ENCODE peak calls at places on chromosomes 3 and 15, in nine cellular contexts. One of them, this sample, is unnamed.

GRCh38 chr3:69201658-69202057 is 79.3 kb upstream of the LMOD3 start:
- DNase-seq in globus pallidus: no peak
- DNase-seq in substantia nigra: no peak
- DNase-seq in NCI-H460: no peak
- DNase-seq in GM12865: no peak
- DNase-seq in activated CD4-positive, alpha-beta T cell treated with anti-CD3 and anti-CD28 coated beads, Interleukin-2, amount 50 U/mL, for 24 hours: no peak
- DNase-seq in anterior cingulate cortex: no peak
- DNase-seq in H7: no peak
- DNase-seq in ascending aorta: no peak
- DNase-seq in this sample: peak

GRCh38 chr15:40893019-40893723 is 1.1 kb upstream of the VPS18 start:
- DNase-seq in globus pallidus: no peak
- DNase-seq in NCI-H460: no peak
- DNase-seq in substantia nigra: no peak
- DNase-seq in GM12865: no peak
- DNase-seq in activated CD4-positive, alpha-beta T cell treated with anti-CD3 and anti-CD28 coated beads, Interleukin-2, amount 50 U/mL, for 24 hours: no peak
- DNase-seq in H7: peak
- DNase-seq in anterior cingulate cortex: no peak
- DNase-seq in ascending aorta: no peak
- DNase-seq in this sample: no peak

GRCh38 chr3:35679409-35680080 is 40.2 kb downstream of the ARPP21 start:
- DNase-seq in anterior cingulate cortex: no peak
- DNase-seq in substantia nigra: no peak
- DNase-seq in H7: no peak
- DNase-seq in globus pallidus: no peak
- DNase-seq in ascending aorta: no peak
- DNase-seq in activated CD4-positive, alpha-beta T cell treated with anti-CD3 and anti-CD28 coated beads, Interleukin-2, amount 50 U/mL, for 24 hours: no peak
- DNase-seq in GM12865: no peak
- DNase-seq in NCI-H460: no peak
- DNase-seq in this sample: no peak

GRCh38 chr15:56307180-56307579 is 58.0 kb upstream of the TEX9 start:
- DNase-seq in ascending aorta: no peak
- DNase-seq in activated CD4-positive, alpha-beta T cell treated with anti-CD3 and anti-CD28 coated beads, Interleukin-2, amount 50 U/mL, for 24 hours: no peak
- DNase-seq in anterior cingulate cortex: no peak
- DNase-seq in GM12865: no peak
- DNase-seq in substantia nigra: no peak
- DNase-seq in globus pallidus: no peak
- DNase-seq in NCI-H460: no peak
- DNase-seq in H7: peak
- DNase-seq in this sample: peak

GRCh38 chr15:63719281-63719680 is 114.5 kb downstream of the HERC1 start:
- DNase-seq in substantia nigra: no peak
- DNase-seq in anterior cingulate cortex: no peak
- DNase-seq in NCI-H460: no peak
- DNase-seq in globus pallidus: no peak
- DNase-seq in H7: no peak
- DNase-seq in activated CD4-positive, alpha-beta T cell treated with anti-CD3 and anti-CD28 coated beads, Interleukin-2, amount 50 U/mL, for 24 hours: no peak
- DNase-seq in ascending aorta: no peak
- DNase-seq in GM12865: no peak
- DNase-seq in this sample: no peak

GRCh38 chr3:8416965-8417364 is 84.7 kb upstream of the LMCD1 start:
- DNase-seq in substantia nigra: no peak
- DNase-seq in NCI-H460: peak
- DNase-seq in globus pallidus: no peak
- DNase-seq in anterior cingulate cortex: no peak
- DNase-seq in ascending aorta: no peak
- DNase-seq in H7: no peak
- DNase-seq in activated CD4-positive, alpha-beta T cell treated with anti-CD3 and anti-CD28 coated beads, Interleukin-2, amount 50 U/mL, for 24 hours: no peak
- DNase-seq in GM12865: peak
- DNase-seq in this sample: no peak

GRCh38 chr3:194009892-194010533 is 125.9 kb upstream of the HES1 start:
- DNase-seq in activated CD4-positive, alpha-beta T cell treated with anti-CD3 and anti-CD28 coated beads, Interleukin-2, amount 50 U/mL, for 24 hours: no peak
- DNase-seq in GM12865: no peak
- DNase-seq in NCI-H460: no peak
- DNase-seq in ascending aorta: no peak
- DNase-seq in globus pallidus: no peak
- DNase-seq in H7: no peak
- DNase-seq in anterior cingulate cortex: no peak
- DNase-seq in substantia nigra: no peak
- DNase-seq in this sample: no peak

GRCh38 chr3:169971522-169971921 is 4.9 kb downstream of the SEC62 start:
- DNase-seq in substantia nigra: no peak
- DNase-seq in globus pallidus: no peak
- DNase-seq in activated CD4-positive, alpha-beta T cell treated with anti-CD3 and anti-CD28 coated beads, Interleukin-2, amount 50 U/mL, for 24 hours: no peak
- DNase-seq in ascending aorta: no peak
- DNase-seq in NCI-H460: no peak
- DNase-seq in H7: no peak
- DNase-seq in GM12865: no peak
- DNase-seq in anterior cingulate cortex: no peak
- DNase-seq in this sample: no peak

GRCh38 chr15:69631005-69631404 is 178.4 kb downstream of the RPLP1 start:
- DNase-seq in anterior cingulate cortex: no peak
- DNase-seq in ascending aorta: no peak
- DNase-seq in globus pallidus: no peak
- DNase-seq in substantia nigra: no peak
- DNase-seq in H7: no peak
- DNase-seq in NCI-H460: no peak
- DNase-seq in activated CD4-positive, alpha-beta T cell treated with anti-CD3 and anti-CD28 coated beads, Interleukin-2, amount 50 U/mL, for 24 hours: no peak
- DNase-seq in GM12865: no peak
- DNase-seq in this sample: no peak

GRCh38 chr3:124552224-124552623 is 178.0 kb upstream of the UMPS start:
- DNase-seq in NCI-H460: no peak
- DNase-seq in GM12865: no peak
- DNase-seq in activated CD4-positive, alpha-beta T cell treated with anti-CD3 and anti-CD28 coated beads, Interleukin-2, amount 50 U/mL, for 24 hours: no peak
- DNase-seq in substantia nigra: no peak
- DNase-seq in globus pallidus: no peak
- DNase-seq in H7: no peak
- DNase-seq in ascending aorta: no peak
- DNase-seq in anterior cingulate cortex: no peak
- DNase-seq in this sample: peak

GRCh38 chr3:30720586-30721313 is 114.3 kb downstream of the TGFBR2 start:
- DNase-seq in ascending aorta: no peak
- DNase-seq in GM12865: no peak
- DNase-seq in activated CD4-positive, alpha-beta T cell treated with anti-CD3 and anti-CD28 coated beads, Interleukin-2, amount 50 U/mL, for 24 hours: no peak
- DNase-seq in NCI-H460: peak
- DNase-seq in H7: no peak
- DNase-seq in anterior cingulate cortex: no peak
- DNase-seq in substantia nigra: no peak
- DNase-seq in globus pallidus: no peak
- DNase-seq in this sample: no peak

GRCh38 chr15:95141486-95141885 is 910.1 kb downstream of the MCTP2 start:
- DNase-seq in GM12865: no peak
- DNase-seq in NCI-H460: no peak
- DNase-seq in anterior cingulate cortex: no peak
- DNase-seq in activated CD4-positive, alpha-beta T cell treated with anti-CD3 and anti-CD28 coated beads, Interleukin-2, amount 50 U/mL, for 24 hours: no peak
- DNase-seq in H7: no peak
- DNase-seq in substantia nigra: no peak
- DNase-seq in ascending aorta: no peak
- DNase-seq in globus pallidus: no peak
- DNase-seq in this sample: no peak

GRCh38 chr3:42649783-42650182 is 3.7 kb upstream of the ZBTB47 start:
- DNase-seq in anterior cingulate cortex: no peak
- DNase-seq in substantia nigra: no peak
- DNase-seq in NCI-H460: no peak
- DNase-seq in ascending aorta: no peak
- DNase-seq in H7: no peak
- DNase-seq in activated CD4-positive, alpha-beta T cell treated with anti-CD3 and anti-CD28 coated beads, Interleukin-2, amount 50 U/mL, for 24 hours: no peak
- DNase-seq in GM12865: no peak
- DNase-seq in globus pallidus: no peak
- DNase-seq in this sample: no peak

GRCh38 chr15:37099321-37100108 is 834 bp downstream of the MEIS2 start:
- DNase-seq in GM12865: peak
- DNase-seq in globus pallidus: peak
- DNase-seq in NCI-H460: no peak
- DNase-seq in substantia nigra: no peak
- DNase-seq in ascending aorta: no peak
- DNase-seq in anterior cingulate cortex: no peak
- DNase-seq in H7: peak
- DNase-seq in activated CD4-positive, alpha-beta T cell treated with anti-CD3 and anti-CD28 coated beads, Interleukin-2, amount 50 U/mL, for 24 hours: no peak
- DNase-seq in this sample: no peak